ENCODE peak calls at places on chromosome X, in four cellular contexts. One of them, this sample, is unnamed.

GRCh38 chrX:106177106-106177981 is 9.2 kb downstream of the PWWP3B start:
- DNase-seq in progenitor cell of endocrine pancreas: no peak
- DNase-seq in naive thymus-derived CD8-positive, alpha-beta T cell: no peak
- DNase-seq in CD8-positive, alpha-beta memory T cell: no peak
- DNase-seq in this sample: no peak

GRCh38 chrX:133649659-133650058 is 234.4 kb upstream of the GPC4 start:
- DNase-seq in naive thymus-derived CD8-positive, alpha-beta T cell: no peak
- DNase-seq in CD8-positive, alpha-beta memory T cell: no peak
- DNase-seq in progenitor cell of endocrine pancreas: no peak
- DNase-seq in this sample: no peak

GRCh38 chrX:132508834-132509233 is 20.0 kb upstream of the MBNL3 start:
- DNase-seq in progenitor cell of endocrine pancreas: no peak
- DNase-seq in CD8-positive, alpha-beta memory T cell: no peak
- DNase-seq in naive thymus-derived CD8-positive, alpha-beta T cell: no peak
- DNase-seq in this sample: no peak

GRCh38 chrX:65697915-65698796 is 30.7 kb downstream of the MSN start:
- DNase-seq in naive thymus-derived CD8-positive, alpha-beta T cell: peak; percentile 73
- DNase-seq in CD8-positive, alpha-beta memory T cell: peak; percentile 53
- DNase-seq in progenitor cell of endocrine pancreas: no peak
- DNase-seq in this sample: peak; percentile 90

GRCh38 chrX:48045410-48046311 is 25.8 kb downstream of the ZNF630 start:
- DNase-seq in CD8-positive, alpha-beta memory T cell: no peak
- DNase-seq in naive thymus-derived CD8-positive, alpha-beta T cell: no peak
- DNase-seq in progenitor cell of endocrine pancreas: no peak
- DNase-seq in this sample: no peak

GRCh38 chrX:12716574-12716973 is 74.6 kb upstream of the PRPS2 start:
- DNase-seq in CD8-positive, alpha-beta memory T cell: no peak
- DNase-seq in progenitor cell of endocrine pancreas: no peak
- DNase-seq in naive thymus-derived CD8-positive, alpha-beta T cell: no peak
- DNase-seq in this sample: no peak

GRCh38 chrX:136477026-136477425 is 10.7 kb upstream of the BRS3 start:
- DNase-seq in progenitor cell of endocrine pancreas: no peak
- DNase-seq in CD8-positive, alpha-beta memory T cell: no peak
- DNase-seq in naive thymus-derived CD8-positive, alpha-beta T cell: no peak
- DNase-seq in this sample: no peak

GRCh38 chrX:86012188-86012587 is 35.2 kb downstream of the CHM start:
- DNase-seq in progenitor cell of endocrine pancreas: no peak
- DNase-seq in CD8-positive, alpha-beta memory T cell: no peak
- DNase-seq in naive thymus-derived CD8-positive, alpha-beta T cell: no peak
- DNase-seq in this sample: no peak

GRCh38 chrX:131854586-131854985 is 168.5 kb upstream of the STK26 start:
- DNase-seq in CD8-positive, alpha-beta memory T cell: no peak
- DNase-seq in progenitor cell of endocrine pancreas: no peak
- DNase-seq in naive thymus-derived CD8-positive, alpha-beta T cell: no peak
- DNase-seq in this sample: no peak

GRCh38 chrX:147876849-147877646 is 34.7 kb upstream of the FMR1 start:
- DNase-seq in progenitor cell of endocrine pancreas: no peak
- DNase-seq in naive thymus-derived CD8-positive, alpha-beta T cell: no peak
- DNase-seq in CD8-positive, alpha-beta memory T cell: no peak
- DNase-seq in this sample: no peak

GRCh38 chrX:72126048-72126415 is 5.7 kb downstream of the RTL5 start:
- DNase-seq in CD8-positive, alpha-beta memory T cell: no peak
- DNase-seq in naive thymus-derived CD8-positive, alpha-beta T cell: no peak
- DNase-seq in progenitor cell of endocrine pancreas: no peak
- DNase-seq in this sample: no peak

GRCh38 chrX:154378059-154378798 is 866 bp upstream of the EMD start:
- DNase-seq in naive thymus-derived CD8-positive, alpha-beta T cell: peak; percentile 64
- DNase-seq in progenitor cell of endocrine pancreas: no peak
- DNase-seq in CD8-positive, alpha-beta memory T cell: peak; percentile 92
- DNase-seq in this sample: no peak

GRCh38 chrX:154791467-154791866 is 13.8 kb downstream of the MPP1 start:
- DNase-seq in CD8-positive, alpha-beta memory T cell: no peak
- DNase-seq in naive thymus-derived CD8-positive, alpha-beta T cell: no peak
- DNase-seq in progenitor cell of endocrine pancreas: no peak
- DNase-seq in this sample: no peak

GRCh38 chrX:129726307-129727111 is 12.3 kb upstream of the XPNPEP2 start:
- DNase-seq in naive thymus-derived CD8-positive, alpha-beta T cell: no peak
- DNase-seq in progenitor cell of endocrine pancreas: peak; percentile 36
- DNase-seq in CD8-positive, alpha-beta memory T cell: peak; percentile 17
- DNase-seq in this sample: peak; percentile 68

GRCh38 chrX:115988825-115989224 is 181.7 kb upstream of the AGTR2 start:
- DNase-seq in CD8-positive, alpha-beta memory T cell: no peak
- DNase-seq in progenitor cell of endocrine pancreas: no peak
- DNase-seq in naive thymus-derived CD8-positive, alpha-beta T cell: no peak
- DNase-seq in this sample: no peak

GRCh38 chrX:13898084-13898483 is 81.2 kb upstream of the GPM6B start:
- DNase-seq in CD8-positive, alpha-beta memory T cell: no peak
- DNase-seq in naive thymus-derived CD8-positive, alpha-beta T cell: no peak
- DNase-seq in progenitor cell of endocrine pancreas: no peak
- DNase-seq in this sample: no peak

This sample was measured in Peyer's patch.